ENCODE peak calls at places on chromosomes 1 and 21, in seven cellular contexts. U, Q, I, Z, M, E and D are unnamed samples.

GRCh38 chr1:202056644-202057334 is 46.4 kb downstream of the ELF3 start:
- DNase-seq in Z (no peak), U (no peak), M (peak; percentile 41), I (peak; percentile 29), E (no peak), Q (no peak), D (peak; percentile 79)

GRCh38 chr1:209815931-209816338 is 10.0 kb upstream of the IRF6 start:
- DNase-seq in I (no peak), E (no peak), M (no peak), Z (no peak), Q (no peak), U (no peak), D (peak; percentile 73)

GRCh38 chr1:12711421-12712005 is 4.4 kb upstream of the AADACL3 start:
- DNase-seq in I (no peak), Q (no peak), E (no peak), Z (no peak), U (no peak), M (no peak), D (peak; percentile 56)

GRCh38 chr1:209335090-209335692 is 248.3 kb upstream of the CAMK1G start:
- DNase-seq in I (peak; percentile 59), Z (peak; percentile 65), Q (peak; percentile 18), U (peak; percentile 29), M (peak; percentile 25), E (peak; percentile 12), D (peak; percentile 76)

GRCh38 chr1:233006582-233006981 is 56.2 kb downstream of the NTPCR start:
- DNase-seq in M (no peak), E (no peak), Z (no peak), Q (no peak), I (no peak), U (no peak), D (no peak)

GRCh38 chr1:12600335-12600734 is 17.7 kb downstream of the DHRS3 start:
- DNase-seq in I (no peak), Q (no peak), U (no peak), M (no peak), Z (no peak), E (no peak), D (no peak)

GRCh38 chr21:27024316-27024715 is 57.4 kb upstream of the ADAMTS5 start:
- DNase-seq in Z (peak; percentile 18), M (no peak), I (no peak), U (no peak), E (peak; percentile 55), Q (peak; percentile 75), D (no peak)

GRCh38 chr21:45135868-45136267 is 61.5 kb downstream of the ADARB1 start:
- DNase-seq in U (no peak), Z (no peak), E (no peak), M (no peak), I (no peak), Q (no peak), D (no peak)

GRCh38 chr21:42590431-42591131 is 62.8 kb upstream of the PDE9A start:
- DNase-seq in M (no peak), U (peak; percentile 81), Q (no peak), Z (no peak), I (peak; percentile 64), E (no peak), D (peak; percentile 58)